ENCODE peak calls at places on chromosomes 11 and 22, in five cellular contexts. One of them, this sample, is unnamed.

GRCh38 chr11:15826826-15827225 is 529.5 kb downstream of the SOX6 start:
- DNase-seq in effector memory CD4-positive, alpha-beta T cell: no peak
- DNase-seq in epithelial cell of esophagus: peak
- DNase-seq in tibial nerve: peak
- DNase-seq in SK-N-SH: peak
- DNase-seq in this sample: peak

GRCh38 chr11:74686792-74687191 is 44.4 kb downstream of the CHRDL2 start:
- DNase-seq in effector memory CD4-positive, alpha-beta T cell: no peak
- DNase-seq in tibial nerve: no peak
- DNase-seq in epithelial cell of esophagus: peak
- DNase-seq in SK-N-SH: no peak
- DNase-seq in this sample: peak

GRCh38 chr11:134617360-134617759 is 205.3 kb upstream of the B3GAT1 start:
- DNase-seq in tibial nerve: no peak
- DNase-seq in epithelial cell of esophagus: no peak
- DNase-seq in SK-N-SH: no peak
- DNase-seq in effector memory CD4-positive, alpha-beta T cell: no peak
- DNase-seq in this sample: no peak

GRCh38 chr11:69080361-69080973 is 31.7 kb downstream of the TPCN2 start:
- DNase-seq in SK-N-SH: no peak
- DNase-seq in epithelial cell of esophagus: peak
- DNase-seq in tibial nerve: no peak
- DNase-seq in effector memory CD4-positive, alpha-beta T cell: no peak
- DNase-seq in this sample: no peak

GRCh38 chr11:34308049-34308692 is 49.6 kb downstream of the ABTB2 start:
- DNase-seq in SK-N-SH: no peak
- DNase-seq in effector memory CD4-positive, alpha-beta T cell: no peak
- DNase-seq in epithelial cell of esophagus: peak
- DNase-seq in tibial nerve: no peak
- DNase-seq in this sample: no peak

GRCh38 chr22:41021039-41021654 is 70.0 kb downstream of the RBX1 start:
- DNase-seq in epithelial cell of esophagus: no peak
- DNase-seq in tibial nerve: no peak
- DNase-seq in effector memory CD4-positive, alpha-beta T cell: no peak
- DNase-seq in SK-N-SH: no peak
- DNase-seq in this sample: peak

GRCh38 chr11:120334332-120334731 is 1.9 kb upstream of the ARHGEF12 start:
- DNase-seq in epithelial cell of esophagus: no peak
- DNase-seq in SK-N-SH: no peak
- DNase-seq in tibial nerve: no peak
- DNase-seq in effector memory CD4-positive, alpha-beta T cell: no peak
- DNase-seq in this sample: no peak

GRCh38 chr11:477042-477715 is 27.1 kb downstream of the PTDSS2 start:
- DNase-seq in epithelial cell of esophagus: no peak
- DNase-seq in SK-N-SH: peak
- DNase-seq in tibial nerve: no peak
- DNase-seq in effector memory CD4-positive, alpha-beta T cell: no peak
- DNase-seq in this sample: no peak

GRCh38 chr22:17851754-17852153 is 77.5 kb upstream of the BID start:
- DNase-seq in SK-N-SH: no peak
- DNase-seq in epithelial cell of esophagus: no peak
- DNase-seq in effector memory CD4-positive, alpha-beta T cell: no peak
- DNase-seq in tibial nerve: no peak
- DNase-seq in this sample: no peak

GRCh38 chr11:85827768-85828639 is 17.1 kb upstream of the SYTL2 start:
- DNase-seq in epithelial cell of esophagus: peak
- DNase-seq in tibial nerve: no peak
- DNase-seq in effector memory CD4-positive, alpha-beta T cell: no peak
- DNase-seq in SK-N-SH: no peak
- DNase-seq in this sample: no peak

GRCh38 chr11:114280696-114281095 is 15.5 kb upstream of the NNMT start:
- DNase-seq in epithelial cell of esophagus: peak
- DNase-seq in tibial nerve: peak
- DNase-seq in effector memory CD4-positive, alpha-beta T cell: no peak
- DNase-seq in SK-N-SH: peak
- DNase-seq in this sample: peak

GRCh38 chr11:119791701-119792151 is 62.7 kb upstream of the NECTIN1 start:
- DNase-seq in tibial nerve: no peak
- DNase-seq in epithelial cell of esophagus: no peak
- DNase-seq in SK-N-SH: no peak
- DNase-seq in effector memory CD4-positive, alpha-beta T cell: no peak
- DNase-seq in this sample: no peak

GRCh38 chr22:20552913-20553401 is 45.5 kb downstream of the MED15 start:
- DNase-seq in effector memory CD4-positive, alpha-beta T cell: no peak
- DNase-seq in SK-N-SH: no peak
- DNase-seq in epithelial cell of esophagus: no peak
- DNase-seq in tibial nerve: no peak
- DNase-seq in this sample: no peak
- H3K4me3 ChIP-seq in effector memory CD4-positive, alpha-beta T cell: peak
- H3K4me3 ChIP-seq in SK-N-SH: no peak
- H3K4me3 ChIP-seq in epithelial cell of esophagus: no peak
- H3K4me3 ChIP-seq in tibial nerve: no peak
- H3K4me3 ChIP-seq in this sample: no peak

DNA sequence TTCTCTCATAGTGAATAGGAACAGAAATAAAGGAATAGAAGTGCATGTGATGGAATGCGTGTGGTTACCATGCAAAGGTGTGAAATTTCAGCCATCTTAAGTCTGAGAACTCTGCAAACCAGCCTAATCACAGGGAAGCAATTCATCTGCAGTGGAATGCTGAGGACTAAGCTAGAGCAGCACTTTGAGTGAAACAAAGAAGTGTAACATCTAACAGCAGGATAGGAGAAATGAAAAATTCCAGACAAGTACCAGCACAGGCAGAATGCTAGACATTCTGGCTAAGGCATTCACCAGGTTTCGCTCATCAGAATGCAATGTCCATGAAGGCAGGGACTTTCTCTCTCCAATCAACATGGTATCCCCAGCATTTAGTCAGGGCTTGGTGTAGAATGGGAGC is 41.2 kb upstream of the SLC36A4 start:
- DNase-seq in SK-N-SH: no peak
- DNase-seq in tibial nerve: no peak
- DNase-seq in effector memory CD4-positive, alpha-beta T cell: no peak
- DNase-seq in epithelial cell of esophagus: no peak
- DNase-seq in this sample: no peak
- H3K4me3 ChIP-seq in SK-N-SH: no peak
- H3K4me3 ChIP-seq in tibial nerve: no peak
- H3K4me3 ChIP-seq in effector memory CD4-positive, alpha-beta T cell: no peak
- H3K4me3 ChIP-seq in epithelial cell of esophagus: no peak
- H3K4me3 ChIP-seq in this sample: no peak

GRCh38 chr22:30421695-30422480 is 3.7 kb upstream of the MTFP1 start:
- DNase-seq in epithelial cell of esophagus: no peak
- DNase-seq in SK-N-SH: no peak
- DNase-seq in tibial nerve: no peak
- DNase-seq in effector memory CD4-positive, alpha-beta T cell: no peak
- DNase-seq in this sample: no peak
- H3K4me3 ChIP-seq in epithelial cell of esophagus: no peak
- H3K4me3 ChIP-seq in SK-N-SH: peak
- H3K4me3 ChIP-seq in tibial nerve: peak
- H3K4me3 ChIP-seq in effector memory CD4-positive, alpha-beta T cell: no peak
- H3K4me3 ChIP-seq in this sample: peak

GRCh38 chr11:70661763-70662501 is 263.6 kb downstream of the CTTN start:
- DNase-seq in tibial nerve: no peak
- DNase-seq in effector memory CD4-positive, alpha-beta T cell: no peak
- DNase-seq in SK-N-SH: peak
- DNase-seq in epithelial cell of esophagus: no peak
- DNase-seq in this sample: peak
- H3K4me3 ChIP-seq in tibial nerve: peak
- H3K4me3 ChIP-seq in effector memory CD4-positive, alpha-beta T cell: no peak
- H3K4me3 ChIP-seq in SK-N-SH: no peak
- H3K4me3 ChIP-seq in epithelial cell of esophagus: no peak
- H3K4me3 ChIP-seq in this sample: peak

DNA sequence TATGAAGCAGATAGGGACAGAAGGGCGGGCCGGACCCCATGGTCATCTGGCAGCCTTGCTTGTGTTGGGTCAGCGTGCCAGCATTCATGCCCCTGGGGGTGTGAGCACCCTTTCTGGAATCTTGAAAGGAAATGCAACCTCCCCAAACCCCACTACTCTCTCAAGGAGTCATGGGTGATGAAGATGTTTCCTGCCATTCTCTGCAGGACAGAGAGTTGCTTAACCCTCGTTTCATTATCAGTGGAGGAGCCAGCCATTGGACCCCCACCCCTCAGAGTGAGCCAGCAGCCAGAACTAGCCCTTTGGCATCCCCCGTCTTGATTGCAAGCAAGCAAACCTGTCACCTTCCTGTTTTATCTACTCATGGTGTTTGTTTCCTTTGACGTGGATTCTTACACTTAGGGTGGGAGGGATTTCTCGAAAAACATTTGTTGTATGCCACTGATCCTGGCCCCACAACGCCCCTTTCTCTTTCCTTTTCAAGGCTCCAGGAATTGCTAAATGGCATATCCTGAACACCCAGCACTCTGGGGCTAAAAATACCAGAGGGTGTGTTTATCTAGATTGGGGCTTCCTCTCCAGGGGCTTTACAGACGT is 258.3 kb downstream of the ETS1 start:
- DNase-seq in effector memory CD4-positive, alpha-beta T cell: peak
- DNase-seq in SK-N-SH: no peak
- DNase-seq in tibial nerve: no peak
- DNase-seq in epithelial cell of esophagus: no peak
- DNase-seq in this sample: no peak
- H3K4me3 ChIP-seq in effector memory CD4-positive, alpha-beta T cell: peak
- H3K4me3 ChIP-seq in SK-N-SH: no peak
- H3K4me3 ChIP-seq in tibial nerve: no peak
- H3K4me3 ChIP-seq in epithelial cell of esophagus: no peak
- H3K4me3 ChIP-seq in this sample: no peak

GRCh38 chr11:67583319-67584204 is at the start of gene GSTP1:
- DNase-seq in SK-N-SH: peak
- DNase-seq in epithelial cell of esophagus: peak
- DNase-seq in tibial nerve: peak
- DNase-seq in effector memory CD4-positive, alpha-beta T cell: peak
- DNase-seq in this sample: peak
- H3K4me3 ChIP-seq in SK-N-SH: peak
- H3K4me3 ChIP-seq in epithelial cell of esophagus: peak
- H3K4me3 ChIP-seq in tibial nerve: peak
- H3K4me3 ChIP-seq in effector memory CD4-positive, alpha-beta T cell: peak
- H3K4me3 ChIP-seq in this sample: peak

DNA sequence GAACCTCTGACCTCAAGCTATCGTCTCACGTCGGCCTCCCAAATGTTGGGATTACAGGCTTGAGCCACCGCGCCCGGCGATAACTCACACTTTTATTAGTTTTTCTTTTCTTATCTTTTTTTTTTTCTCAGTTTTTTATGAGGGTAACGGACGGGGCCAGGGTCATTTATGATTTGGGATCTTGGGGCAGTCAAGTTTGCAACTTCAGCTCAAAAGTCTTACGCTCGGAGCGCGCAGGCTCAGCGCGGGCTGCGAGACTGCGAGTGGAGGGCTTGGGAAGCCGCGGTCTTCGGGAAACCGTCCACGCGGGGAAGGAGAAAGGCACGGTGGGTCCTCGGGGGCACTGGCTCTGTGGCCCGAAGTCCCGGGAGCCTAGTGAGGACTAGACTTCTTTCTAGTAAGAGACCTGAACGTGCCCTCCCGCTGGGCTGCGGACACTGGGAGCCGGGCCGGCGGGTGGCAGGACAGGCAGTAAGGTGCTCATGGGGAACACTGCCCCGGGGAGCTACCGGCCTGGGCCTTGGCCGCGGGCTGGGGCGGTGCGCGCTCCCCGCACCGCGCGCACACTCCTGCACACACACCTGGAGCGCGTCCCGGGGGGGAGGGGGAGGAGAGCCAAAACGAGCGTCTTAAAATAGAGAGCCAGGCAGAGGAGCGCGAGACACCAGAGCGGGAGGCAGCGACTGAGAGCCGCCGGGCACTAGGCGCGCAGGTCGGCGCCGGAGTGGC is 491 bp upstream of the BARX2 start:
- DNase-seq in SK-N-SH: peak
- DNase-seq in tibial nerve: no peak
- DNase-seq in effector memory CD4-positive, alpha-beta T cell: no peak
- DNase-seq in epithelial cell of esophagus: peak
- DNase-seq in this sample: no peak
- H3K4me3 ChIP-seq in SK-N-SH: no peak
- H3K4me3 ChIP-seq in tibial nerve: no peak
- H3K4me3 ChIP-seq in effector memory CD4-positive, alpha-beta T cell: no peak
- H3K4me3 ChIP-seq in epithelial cell of esophagus: peak
- H3K4me3 ChIP-seq in this sample: no peak

DNA sequence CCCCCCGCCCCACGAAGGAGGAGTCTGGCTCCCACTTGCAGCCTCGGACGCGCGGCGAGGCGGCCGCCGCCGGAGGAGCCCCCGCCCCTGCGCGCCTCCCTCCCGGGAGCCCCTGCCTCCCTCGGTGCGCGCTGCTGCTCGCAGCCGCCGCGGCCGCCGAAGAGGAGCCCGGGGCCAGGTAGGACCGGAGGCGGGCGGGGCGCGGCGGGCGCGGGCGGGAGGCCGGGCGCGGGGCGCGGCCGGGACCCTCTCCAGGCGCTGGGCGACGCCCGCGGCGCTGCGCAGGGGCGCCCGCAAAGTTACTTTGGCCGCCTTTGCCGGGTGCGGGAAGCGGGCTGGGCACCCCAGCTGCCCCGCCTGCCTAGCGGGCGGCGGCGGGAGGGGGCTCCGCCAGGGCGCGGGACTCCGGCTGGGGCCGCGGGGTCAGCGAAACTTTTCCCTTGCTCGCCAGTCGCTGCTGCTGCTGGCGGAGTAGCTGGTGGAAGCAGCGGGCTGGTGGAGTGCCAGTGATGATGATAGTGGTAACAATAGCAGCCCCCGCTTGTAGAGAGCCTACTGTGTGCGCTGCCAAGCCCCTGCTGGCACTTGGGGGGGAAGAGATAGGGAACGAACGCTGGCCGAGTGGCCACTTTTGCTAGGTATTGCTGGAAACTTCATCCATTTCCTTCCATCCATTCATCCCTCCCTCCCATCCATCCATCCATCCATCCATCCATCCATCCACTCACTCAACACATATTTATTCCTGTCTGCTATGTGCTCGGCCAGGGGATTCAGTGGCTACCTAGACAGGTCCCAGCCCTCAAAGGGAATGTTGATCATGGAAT is at the start of gene MPPED1:
- DNase-seq in SK-N-SH: peak
- DNase-seq in effector memory CD4-positive, alpha-beta T cell: no peak
- DNase-seq in epithelial cell of esophagus: no peak
- DNase-seq in tibial nerve: no peak
- DNase-seq in this sample: no peak
- H3K4me3 ChIP-seq in SK-N-SH: no peak
- H3K4me3 ChIP-seq in effector memory CD4-positive, alpha-beta T cell: no peak
- H3K4me3 ChIP-seq in epithelial cell of esophagus: no peak
- H3K4me3 ChIP-seq in tibial nerve: no peak
- H3K4me3 ChIP-seq in this sample: no peak